ENCODE peak calls at places on chromosomes 2 and 18, in seven cellular contexts. O, L, R, I, A, W and S are unnamed samples.

GRCh38 chr2:237296756-237297155 is 117.2 kb downstream of the COL6A3 start:
- DNase-seq in W (no peak), L (no peak), I (no peak), A (no peak), R (no peak), O (no peak), S (no peak)

GRCh38 chr18:61702007-61702406 is 190.8 kb downstream of the RNF152 start:
- DNase-seq in A (no peak), R (no peak), O (no peak), W (peak; percentile 48), L (no peak), I (no peak), S (no peak)

GRCh38 chr18:26635466-26635865 is 87.1 kb upstream of the KCTD1 start:
- DNase-seq in A (no peak), R (no peak), L (no peak), W (no peak), O (no peak), I (no peak), S (no peak)

GRCh38 chr2:198073253-198073652 is 268.9 kb downstream of the PLCL1 start:
- DNase-seq in L (no peak), A (no peak), W (no peak), O (no peak), I (no peak), R (no peak), S (no peak)

GRCh38 chr2:202072226-202072625 is 829 bp upstream of the KIAA2012 start:
- DNase-seq in I (no peak), A (no peak), R (no peak), W (no peak), O (no peak), L (no peak), S (peak; percentile 30)

GRCh38 chr2:101296314-101296809 is 12.1 kb downstream of the RNF149 start:
- DNase-seq in L (no peak), A (no peak), W (no peak), I (no peak), O (no peak), R (no peak), S (no peak)

GRCh38 chr2:190065839-190066238 is 3.3 kb upstream of the MSTN start:
- DNase-seq in A (no peak), W (no peak), I (no peak), R (no peak), L (no peak), O (no peak), S (no peak)

GRCh38 chr2:238226698-238227586 is 12.9 kb downstream of the HES6 start:
- DNase-seq in O (no peak), R (no peak), A (no peak), W (no peak), L (no peak), I (no peak), S (no peak)

GRCh38 chr2:53512071-53512841 is 255.3 kb upstream of the CHAC2 start:
- DNase-seq in I (no peak), W (no peak), R (no peak), A (no peak), L (no peak), O (no peak), S (no peak)

GRCh38 chr2:173290046-173290445 is 64.6 kb upstream of the CDCA7 start:
- DNase-seq in L (peak; percentile 60), W (no peak), I (no peak), R (no peak), O (no peak), A (no peak), S (no peak)

GRCh38 chr18:3252843-3253242 is 5.2 kb downstream of the MYL12A start:
- DNase-seq in W (no peak), O (no peak), R (no peak), L (no peak), I (no peak), A (no peak), S (no peak)